ENCODE peak calls at places on chromosomes 5 and 9, in six cellular contexts. One of them, this sample, is unnamed.
A peak's percentile ranks its signal among the peaks of the same experiment; 100 is the strongest.

GRCh38 chr9:126454250-126454649 is 127.6 kb downstream of the MVB12B start:
- DNase-seq in activated CD4-positive, alpha-beta T cell treated with anti-CD3 and anti-CD28 coated beads, Interleukin-2, amount 10 ng/mL, durations not matched to agents 7 days and 5 days: no peak
- DNase-seq in neural crest cell: no peak
- DNase-seq in left ventricle myocardium inferior: no peak
- DNase-seq in H54: no peak
- DNase-seq in anterior cingulate cortex: no peak
- DNase-seq in this sample: no peak

GRCh38 chr5:179759961-179760541 is 27.4 kb downstream of the MAML1 start:
- DNase-seq in activated CD4-positive, alpha-beta T cell treated with anti-CD3 and anti-CD28 coated beads, Interleukin-2, amount 10 ng/mL, durations not matched to agents 7 days and 5 days: no peak
- DNase-seq in neural crest cell: no peak
- DNase-seq in left ventricle myocardium inferior: no peak
- DNase-seq in H54: no peak
- DNase-seq in anterior cingulate cortex: no peak
- DNase-seq in this sample: no peak

GRCh38 chr9:72485821-72486605 is 35.4 kb upstream of the TMC1 start:
- DNase-seq in activated CD4-positive, alpha-beta T cell treated with anti-CD3 and anti-CD28 coated beads, Interleukin-2, amount 10 ng/mL, durations not matched to agents 7 days and 5 days: no peak
- DNase-seq in neural crest cell: no peak
- DNase-seq in left ventricle myocardium inferior: no peak
- DNase-seq in H54: no peak
- DNase-seq in anterior cingulate cortex: no peak
- DNase-seq in this sample: no peak

GRCh38 chr9:87569008-87569908 is 71.6 kb downstream of the DAPK1 start:
- DNase-seq in activated CD4-positive, alpha-beta T cell treated with anti-CD3 and anti-CD28 coated beads, Interleukin-2, amount 10 ng/mL, durations not matched to agents 7 days and 5 days: no peak
- DNase-seq in neural crest cell: no peak
- DNase-seq in left ventricle myocardium inferior: no peak
- DNase-seq in H54: no peak
- DNase-seq in anterior cingulate cortex: no peak
- DNase-seq in this sample: no peak

GRCh38 chr5:160237571-160238093 is 8.3 kb downstream of the FABP6 start:
- DNase-seq in activated CD4-positive, alpha-beta T cell treated with anti-CD3 and anti-CD28 coated beads, Interleukin-2, amount 10 ng/mL, durations not matched to agents 7 days and 5 days: no peak
- DNase-seq in neural crest cell: no peak
- DNase-seq in left ventricle myocardium inferior: no peak
- DNase-seq in H54: no peak
- DNase-seq in anterior cingulate cortex: no peak
- DNase-seq in this sample: no peak

GRCh38 chr5:154284433-154284832 is 93.9 kb downstream of the GALNT10 start:
- DNase-seq in activated CD4-positive, alpha-beta T cell treated with anti-CD3 and anti-CD28 coated beads, Interleukin-2, amount 10 ng/mL, durations not matched to agents 7 days and 5 days: no peak
- DNase-seq in neural crest cell: no peak
- DNase-seq in left ventricle myocardium inferior: no peak
- DNase-seq in H54: no peak
- DNase-seq in anterior cingulate cortex: no peak
- DNase-seq in this sample: no peak

GRCh38 chr5:72121052-72121451 is 13.8 kb downstream of the MAP1B start:
- DNase-seq in activated CD4-positive, alpha-beta T cell treated with anti-CD3 and anti-CD28 coated beads, Interleukin-2, amount 10 ng/mL, durations not matched to agents 7 days and 5 days: no peak
- DNase-seq in neural crest cell: no peak
- DNase-seq in left ventricle myocardium inferior: no peak
- DNase-seq in H54: no peak
- DNase-seq in anterior cingulate cortex: no peak
- DNase-seq in this sample: no peak

GRCh38 chr9:36402536-36402935 is 2.5 kb upstream of the RNF38 start:
- DNase-seq in activated CD4-positive, alpha-beta T cell treated with anti-CD3 and anti-CD28 coated beads, Interleukin-2, amount 10 ng/mL, durations not matched to agents 7 days and 5 days: no peak
- DNase-seq in neural crest cell: no peak
- DNase-seq in left ventricle myocardium inferior: no peak
- DNase-seq in H54: no peak
- DNase-seq in anterior cingulate cortex: no peak
- DNase-seq in this sample: no peak

GRCh38 chr5:160339406-160340140 is 27.2 kb upstream of the CCNJL start:
- DNase-seq in activated CD4-positive, alpha-beta T cell treated with anti-CD3 and anti-CD28 coated beads, Interleukin-2, amount 10 ng/mL, durations not matched to agents 7 days and 5 days: no peak
- DNase-seq in neural crest cell: no peak
- DNase-seq in left ventricle myocardium inferior: no peak
- DNase-seq in H54: no peak
- DNase-seq in anterior cingulate cortex: no peak
- DNase-seq in this sample: no peak

GRCh38 chr9:106945727-106946690 is 83.0 kb downstream of the ZNF462 start:
- DNase-seq in activated CD4-positive, alpha-beta T cell treated with anti-CD3 and anti-CD28 coated beads, Interleukin-2, amount 10 ng/mL, durations not matched to agents 7 days and 5 days: no peak
- DNase-seq in neural crest cell: no peak
- DNase-seq in left ventricle myocardium inferior: no peak
- DNase-seq in H54: peak; percentile 47
- DNase-seq in anterior cingulate cortex: no peak
- DNase-seq in this sample: no peak

GRCh38 chr9:77649109-77649812 is 1.1 kb upstream of the GNA14 start:
- DNase-seq in activated CD4-positive, alpha-beta T cell treated with anti-CD3 and anti-CD28 coated beads, Interleukin-2, amount 10 ng/mL, durations not matched to agents 7 days and 5 days: no peak
- DNase-seq in neural crest cell: no peak
- DNase-seq in left ventricle myocardium inferior: no peak
- DNase-seq in H54: peak; percentile 42
- DNase-seq in anterior cingulate cortex: no peak
- DNase-seq in this sample: peak; percentile 67

GRCh38 chr5:55897905-55898304 is 46.7 kb downstream of the IL31RA start:
- DNase-seq in activated CD4-positive, alpha-beta T cell treated with anti-CD3 and anti-CD28 coated beads, Interleukin-2, amount 10 ng/mL, durations not matched to agents 7 days and 5 days: no peak
- DNase-seq in neural crest cell: no peak
- DNase-seq in left ventricle myocardium inferior: peak; percentile 43
- DNase-seq in H54: peak; percentile 31
- DNase-seq in anterior cingulate cortex: peak; percentile 7
- DNase-seq in this sample: no peak

GRCh38 chr5:53373420-53374188 is 106.8 kb upstream of the FST start:
- DNase-seq in activated CD4-positive, alpha-beta T cell treated with anti-CD3 and anti-CD28 coated beads, Interleukin-2, amount 10 ng/mL, durations not matched to agents 7 days and 5 days: no peak
- DNase-seq in neural crest cell: no peak
- DNase-seq in left ventricle myocardium inferior: no peak
- DNase-seq in H54: no peak
- DNase-seq in anterior cingulate cortex: no peak
- DNase-seq in this sample: no peak

GRCh38 chr9:123522921-123523320 is 166.9 kb downstream of the CRB2 start:
- DNase-seq in activated CD4-positive, alpha-beta T cell treated with anti-CD3 and anti-CD28 coated beads, Interleukin-2, amount 10 ng/mL, durations not matched to agents 7 days and 5 days: no peak
- DNase-seq in neural crest cell: no peak
- DNase-seq in left ventricle myocardium inferior: no peak
- DNase-seq in H54: no peak
- DNase-seq in anterior cingulate cortex: no peak
- DNase-seq in this sample: no peak

GRCh38 chr5:96595300-96596090 is 66.7 kb upstream of the CAST start:
- DNase-seq in activated CD4-positive, alpha-beta T cell treated with anti-CD3 and anti-CD28 coated beads, Interleukin-2, amount 10 ng/mL, durations not matched to agents 7 days and 5 days: peak; percentile 36
- DNase-seq in neural crest cell: no peak
- DNase-seq in left ventricle myocardium inferior: no peak
- DNase-seq in H54: no peak
- DNase-seq in anterior cingulate cortex: no peak
- DNase-seq in this sample: no peak

GRCh38 chr5:5497132-5497748 is 74.8 kb downstream of the ICE1 start:
- DNase-seq in activated CD4-positive, alpha-beta T cell treated with anti-CD3 and anti-CD28 coated beads, Interleukin-2, amount 10 ng/mL, durations not matched to agents 7 days and 5 days: peak; percentile 41
- DNase-seq in neural crest cell: peak; percentile 33
- DNase-seq in left ventricle myocardium inferior: peak; percentile 34
- DNase-seq in H54: peak; percentile 76
- DNase-seq in anterior cingulate cortex: no peak
- DNase-seq in this sample: peak; percentile 85

GRCh38 chr5:58447231-58447630 is 12.7 kb downstream of the PLK2 start:
- DNase-seq in activated CD4-positive, alpha-beta T cell treated with anti-CD3 and anti-CD28 coated beads, Interleukin-2, amount 10 ng/mL, durations not matched to agents 7 days and 5 days: no peak
- DNase-seq in neural crest cell: no peak
- DNase-seq in left ventricle myocardium inferior: no peak
- DNase-seq in H54: no peak
- DNase-seq in anterior cingulate cortex: no peak
- DNase-seq in this sample: no peak

GRCh38 chr5:81855576-81855975 is 104.7 kb upstream of the SSBP2 start:
- DNase-seq in activated CD4-positive, alpha-beta T cell treated with anti-CD3 and anti-CD28 coated beads, Interleukin-2, amount 10 ng/mL, durations not matched to agents 7 days and 5 days: no peak
- DNase-seq in neural crest cell: no peak
- DNase-seq in left ventricle myocardium inferior: no peak
- DNase-seq in H54: no peak
- DNase-seq in anterior cingulate cortex: no peak
- DNase-seq in this sample: no peak

GRCh38 chr5:128749584-128749983 is 211.5 kb upstream of the FBN2 start:
- DNase-seq in activated CD4-positive, alpha-beta T cell treated with anti-CD3 and anti-CD28 coated beads, Interleukin-2, amount 10 ng/mL, durations not matched to agents 7 days and 5 days: no peak
- DNase-seq in neural crest cell: no peak
- DNase-seq in left ventricle myocardium inferior: no peak
- DNase-seq in H54: no peak
- DNase-seq in anterior cingulate cortex: no peak
- DNase-seq in this sample: no peak

GRCh38 chr5:17374973-17375844 is 122.8 kb upstream of the TAF11L2 start:
- DNase-seq in activated CD4-positive, alpha-beta T cell treated with anti-CD3 and anti-CD28 coated beads, Interleukin-2, amount 10 ng/mL, durations not matched to agents 7 days and 5 days: no peak
- DNase-seq in neural crest cell: no peak
- DNase-seq in left ventricle myocardium inferior: no peak
- DNase-seq in H54: peak; percentile 44
- DNase-seq in anterior cingulate cortex: no peak
- DNase-seq in this sample: no peak

GRCh38 chr5:139014726-139015125 is 139.6 kb upstream of the LRRTM2 start:
- DNase-seq in activated CD4-positive, alpha-beta T cell treated with anti-CD3 and anti-CD28 coated beads, Interleukin-2, amount 10 ng/mL, durations not matched to agents 7 days and 5 days: no peak
- DNase-seq in neural crest cell: no peak
- DNase-seq in left ventricle myocardium inferior: no peak
- DNase-seq in H54: peak; percentile 51
- DNase-seq in anterior cingulate cortex: no peak
- DNase-seq in this sample: no peak

GRCh38 chr5:143047091-143047490 is 276.9 kb downstream of the ARHGAP26 start:
- DNase-seq in activated CD4-positive, alpha-beta T cell treated with anti-CD3 and anti-CD28 coated beads, Interleukin-2, amount 10 ng/mL, durations not matched to agents 7 days and 5 days: no peak
- DNase-seq in neural crest cell: no peak
- DNase-seq in left ventricle myocardium inferior: no peak
- DNase-seq in H54: no peak
- DNase-seq in anterior cingulate cortex: no peak
- DNase-seq in this sample: no peak

GRCh38 chr5:115321309-115321708 is 24.9 kb upstream of the CCDC112 start:
- DNase-seq in activated CD4-positive, alpha-beta T cell treated with anti-CD3 and anti-CD28 coated beads, Interleukin-2, amount 10 ng/mL, durations not matched to agents 7 days and 5 days: no peak
- DNase-seq in neural crest cell: no peak
- DNase-seq in left ventricle myocardium inferior: no peak
- DNase-seq in H54: no peak
- DNase-seq in anterior cingulate cortex: no peak
- DNase-seq in this sample: no peak

GRCh38 chr5:119435436-119436132 is 16.7 kb upstream of the HSD17B4 start:
- DNase-seq in activated CD4-positive, alpha-beta T cell treated with anti-CD3 and anti-CD28 coated beads, Interleukin-2, amount 10 ng/mL, durations not matched to agents 7 days and 5 days: peak; percentile 73
- DNase-seq in neural crest cell: peak; percentile 46
- DNase-seq in left ventricle myocardium inferior: peak; percentile 55
- DNase-seq in H54: no peak
- DNase-seq in anterior cingulate cortex: no peak
- DNase-seq in this sample: no peak

GRCh38 chr9:84791608-84792007 is 122.1 kb downstream of the NTRK2 start:
- DNase-seq in activated CD4-positive, alpha-beta T cell treated with anti-CD3 and anti-CD28 coated beads, Interleukin-2, amount 10 ng/mL, durations not matched to agents 7 days and 5 days: no peak
- DNase-seq in neural crest cell: no peak
- DNase-seq in left ventricle myocardium inferior: no peak
- DNase-seq in H54: no peak
- DNase-seq in anterior cingulate cortex: no peak
- DNase-seq in this sample: no peak

GRCh38 chr9:28177142-28177541 is 603.9 kb upstream of the C9orf72 start:
- DNase-seq in activated CD4-positive, alpha-beta T cell treated with anti-CD3 and anti-CD28 coated beads, Interleukin-2, amount 10 ng/mL, durations not matched to agents 7 days and 5 days: no peak
- DNase-seq in neural crest cell: no peak
- DNase-seq in left ventricle myocardium inferior: no peak
- DNase-seq in H54: no peak
- DNase-seq in anterior cingulate cortex: no peak
- DNase-seq in this sample: no peak

GRCh38 chr9:138044485-138045383 is 167.2 kb downstream of the CACNA1B start:
- DNase-seq in activated CD4-positive, alpha-beta T cell treated with anti-CD3 and anti-CD28 coated beads, Interleukin-2, amount 10 ng/mL, durations not matched to agents 7 days and 5 days: peak; percentile 1
- DNase-seq in neural crest cell: no peak
- DNase-seq in left ventricle myocardium inferior: no peak
- DNase-seq in H54: no peak
- DNase-seq in anterior cingulate cortex: peak; percentile 70
- DNase-seq in this sample: no peak

GRCh38 chr9:23851024-23851629 is 25.1 kb upstream of the ELAVL2 start:
- DNase-seq in activated CD4-positive, alpha-beta T cell treated with anti-CD3 and anti-CD28 coated beads, Interleukin-2, amount 10 ng/mL, durations not matched to agents 7 days and 5 days: no peak
- DNase-seq in neural crest cell: peak; percentile 51
- DNase-seq in left ventricle myocardium inferior: no peak
- DNase-seq in H54: peak; percentile 71
- DNase-seq in anterior cingulate cortex: no peak
- DNase-seq in this sample: no peak

GRCh38 chr9:96420468-96421219 is 2.5 kb upstream of the ZNF367 start:
- DNase-seq in activated CD4-positive, alpha-beta T cell treated with anti-CD3 and anti-CD28 coated beads, Interleukin-2, amount 10 ng/mL, durations not matched to agents 7 days and 5 days: peak; percentile 30
- DNase-seq in neural crest cell: no peak
- DNase-seq in left ventricle myocardium inferior: no peak
- DNase-seq in H54: peak; percentile 88
- DNase-seq in anterior cingulate cortex: no peak
- DNase-seq in this sample: peak; percentile 6

GRCh38 chr5:80238778-80239679 is 16.8 kb downstream of the SERINC5 start:
- DNase-seq in activated CD4-positive, alpha-beta T cell treated with anti-CD3 and anti-CD28 coated beads, Interleukin-2, amount 10 ng/mL, durations not matched to agents 7 days and 5 days: no peak
- DNase-seq in neural crest cell: no peak
- DNase-seq in left ventricle myocardium inferior: peak; percentile 72
- DNase-seq in H54: no peak
- DNase-seq in anterior cingulate cortex: peak; percentile 35
- DNase-seq in this sample: peak; percentile 24

This sample was measured in NCI-H526 treated with DMSO at 0.1 percent for 48 hours.